ENCODE peak calls at places on chromosomes 16 and 17, in nine cellular contexts. P is cardiac muscle cell; I is heart left ventricle; L is mammary epithelial cell; O is aorta; W is effector memory CD4-positive, alpha-beta T cell; Y is adrenal gland; V is adipocyte; D is CD8-positive, alpha-beta T cell. K is an unnamed sample.
A peak's percentile ranks its signal among the peaks of the same experiment; 100 is the strongest.

GRCh38 chr17:45248132-45248936 is 13.6 kb downstream of the SPATA32 start:
- DNase-seq in D (peak; percentile 76), P (no peak), I (no peak), Y (no peak), W (peak; percentile 80), O (no peak), V (no peak), L (peak; percentile 65), K (no peak)

GRCh38 chr17:57655564-57655963 is 89.5 kb downstream of the CCDC182 start:
- DNase-seq in W (no peak), O (no peak), P (no peak), Y (no peak), D (no peak), I (no peak), L (peak; percentile 6), V (no peak), K (no peak)

GRCh38 chr17:41683441-41684007 is 5.2 kb upstream of the EIF1 start:
- DNase-seq in P (no peak), I (no peak), Y (no peak), V (no peak), O (no peak), W (no peak), L (no peak), D (no peak), K (no peak)

GRCh38 chr17:1493291-1493980 is 950 bp upstream of the MYO1C start:
- DNase-seq in W (no peak), V (no peak), I (peak; percentile 72), Y (no peak), L (no peak), D (no peak), O (peak; percentile 72), P (no peak), K (no peak)

GRCh38 chr16:88535857-88536222 is 34.4 kb upstream of the ZC3H18 start:
- DNase-seq in V (no peak), W (no peak), D (no peak), Y (no peak), I (no peak), O (no peak), L (no peak), P (no peak), K (no peak)

GRCh38 chr16:81326971-81327370 is 12.2 kb downstream of the GAN start:
- DNase-seq in D (no peak), W (no peak), P (no peak), O (no peak), I (no peak), L (no peak), V (no peak), Y (no peak), K (no peak)

GRCh38 chr16:89958596-89958995 is 10.0 kb downstream of the DEF8 start:
- DNase-seq in I (no peak), P (no peak), W (no peak), D (no peak), L (no peak), Y (no peak), V (no peak), O (no peak), K (no peak)

GRCh38 chr17:20095366-20096080 is 86.4 kb downstream of the SPECC1 start:
- DNase-seq in D (no peak), Y (peak; percentile 56), L (peak; percentile 36), O (peak; percentile 83), V (peak; percentile 50), I (peak; percentile 79), W (no peak), P (peak; percentile 77), K (peak; percentile 11)

DNA sequence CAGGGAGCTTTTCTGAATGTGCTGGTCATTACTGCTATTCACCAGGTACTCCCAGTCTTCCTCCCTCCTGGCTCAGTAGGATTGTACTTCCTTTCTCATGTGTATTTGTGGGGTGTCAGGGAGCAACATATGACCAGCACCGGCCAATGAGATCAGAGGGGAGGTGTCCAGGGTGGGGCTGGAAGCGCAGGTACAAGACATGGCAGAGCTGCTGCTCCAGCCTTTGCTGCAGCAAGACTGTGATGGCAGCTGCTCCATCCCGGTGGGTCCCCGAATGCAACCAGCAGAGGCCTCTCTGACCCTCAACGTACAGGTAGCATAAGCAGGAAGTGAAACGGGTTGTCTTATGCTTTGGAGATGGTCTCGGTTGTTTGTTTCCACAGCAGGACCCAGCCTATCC is 53.8 kb upstream of the CACNG5 start:
- DNase-seq in I (no peak), O (no peak), D (no peak), V (no peak), P (no peak), Y (no peak), L (no peak), W (no peak), K (no peak)
- H3K4me1 ChIP-seq in I (no peaks in the 10 kb centered on the region), O (no peaks in the 10 kb centered on the region), D (no peaks in the 10 kb centered on the region), V (no peaks in the 10 kb centered on the region), P (no peaks in the 10 kb centered on the region), Y (no peaks in the 10 kb centered on the region), L (no peaks in the 10 kb centered on the region), W (no peaks in the 10 kb centered on the region), K (no peaks in the 10 kb centered on the region)

GRCh38 chr17:59626756-59627155 is 7.1 kb downstream of the CLTC start:
- DNase-seq in P (no peak), D (no peak), V (no peak), Y (no peak), I (no peak), L (no peak), O (no peak), W (no peak), K (no peak)

GRCh38 chr17:59631221-59631720 is 11.6 kb downstream of the CLTC start:
- DNase-seq in Y (no peak), I (no peak), V (peak; percentile 36), W (no peak), D (no peak), P (no peak), L (no peak), O (no peak), K (no peak)

GRCh38 chr17:59627770-59628171 is 8.1 kb downstream of the CLTC start:
- DNase-seq in Y (no peak), I (no peak), L (no peak), O (no peak), W (no peak), P (no peak), V (peak; percentile 31), D (no peak), K (no peak)

GRCh38 chr17:59623151-59623550 is 3.5 kb downstream of the CLTC start:
- DNase-seq in L (no peak), V (peak; percentile 59), P (no peak), O (no peak), Y (no peak), W (no peak), I (no peak), D (no peak), K (no peak)

DNA sequence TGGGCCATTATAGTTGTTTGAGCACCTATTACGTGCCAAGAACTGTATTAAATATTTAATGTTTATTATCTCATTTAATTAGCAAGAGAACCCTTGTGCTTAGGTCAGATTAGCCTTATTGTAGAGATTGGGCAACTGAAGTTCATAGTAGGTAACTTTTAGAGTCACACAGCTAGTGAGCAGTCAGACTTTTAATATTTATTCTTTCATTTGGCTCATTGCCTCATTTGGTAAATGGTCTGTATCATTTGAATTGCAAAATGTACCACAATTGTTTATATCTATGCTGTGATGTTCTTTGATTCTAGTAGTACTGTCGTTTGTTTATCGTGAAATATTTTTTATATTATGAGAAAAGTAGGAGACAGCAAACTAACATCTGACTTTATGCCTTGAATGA is 7.6 kb downstream of the CLTC start:
- DNase-seq in V (peak; percentile 49), W (no peak), Y (no peak), I (no peak), L (no peak), P (no peak), O (no peak), D (no peak), K (no peak)
- H3K4me3 ChIP-seq in V (no peak overlapping the region), W (no peak overlapping the region), Y (no peak overlapping the region), I (no peak overlapping the region), L (no peak overlapping the region), P (no peak overlapping the region), O (no peak overlapping the region), D (no peak overlapping the region), K (no peak overlapping the region)

GRCh38 chr17:79988163-79988971 is 47.3 kb downstream of the TBC1D16 start:
- DNase-seq in L (peak; percentile 53), Y (no peak), D (no peak), O (peak; percentile 65), P (no peak), I (no peak), V (peak; percentile 93), W (no peak), K (peak; percentile 86)

GRCh38 chr17:79987890-79988162 is 47.8 kb downstream of the TBC1D16 start:
- DNase-seq in Y (no peak), W (no peak), D (no peak), O (no peak), V (no peak), I (no peak), L (no peak), P (no peak), K (no peak)

GRCh38 chr17:79985951-79986391 is 49.7 kb downstream of the TBC1D16 start:
- DNase-seq in D (no peak), L (no peak), Y (no peak), P (no peak), W (no peak), V (no peak), I (no peak), O (peak; percentile 12), K (no peak)

GRCh38 chr17:79986441-79987186 is 49.1 kb downstream of the TBC1D16 start:
- DNase-seq in W (no peak), Y (peak; percentile 73), P (no peak), D (no peak), I (peak; percentile 39), O (peak; percentile 47), V (peak; percentile 29), L (no peak), K (peak; percentile 73)

DNA sequence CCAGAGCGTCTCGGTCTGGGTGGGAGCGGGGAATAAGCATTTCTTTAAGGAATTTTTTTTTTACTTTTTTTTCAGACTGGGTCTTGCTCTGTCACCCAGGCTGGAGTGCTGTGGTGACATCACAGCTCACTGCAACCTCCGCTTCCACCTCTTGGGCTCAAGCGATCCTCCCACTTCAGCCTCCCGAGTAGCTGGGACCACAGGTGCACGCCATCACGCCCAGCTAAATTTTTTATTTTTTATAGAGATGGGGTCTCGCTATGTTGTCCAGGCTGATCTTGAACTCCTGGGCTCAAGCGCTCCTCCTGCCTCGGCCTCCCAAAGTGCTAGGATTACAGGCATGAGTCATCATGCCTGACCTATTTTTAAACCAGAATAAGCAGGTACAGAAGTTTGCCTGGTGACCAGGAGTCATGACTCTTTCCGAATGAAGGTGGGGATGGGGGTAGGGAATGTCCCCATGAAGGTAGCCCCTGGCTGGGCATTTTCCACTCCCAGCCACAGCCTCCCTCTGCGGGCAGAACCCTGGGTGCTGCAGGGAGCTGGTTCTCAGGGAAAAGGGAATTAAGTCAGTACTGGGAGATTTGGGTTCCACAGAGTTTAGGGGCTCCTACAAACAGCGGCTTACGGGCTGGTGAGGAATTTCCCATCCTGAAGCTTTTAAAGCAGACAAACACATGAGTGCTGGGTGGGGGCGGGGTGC is 48.3 kb downstream of the TBC1D16 start:
- DNase-seq in V (peak; percentile 39), W (no peak), D (no peak), Y (no peak), I (no peak), P (no peak), L (peak; percentile 12), O (peak; percentile 14), K (no peak)
- H3K4me1 ChIP-seq in V (peaks cover 42% of the 10 kb centered on the region), W (peaks cover 11% of the 10 kb centered on the region), D (peaks cover 9% of the 10 kb centered on the region), Y (peaks cover 40% of the 10 kb centered on the region), I (peaks cover 24% of the 10 kb centered on the region), P (peaks cover 13% of the 10 kb centered on the region), L (peaks cover 13% of the 10 kb centered on the region), O (no peaks in the 10 kb centered on the region), K (peaks cover 46% of the 10 kb centered on the region)

GRCh38 chr16:23590181-23590580 is 5.9 kb downstream of the NDUFAB1 start:
- DNase-seq in P (no peak), V (no peak), Y (no peak), O (no peak), I (no peak), W (no peak), D (no peak), L (no peak), K (no peak)

GRCh38 chr16:23597003-23597756 is 1.1 kb upstream of the NDUFAB1 start:
- DNase-seq in P (peak; percentile 16), L (no peak), D (no peak), W (no peak), V (no peak), I (no peak), O (no peak), Y (peak; percentile 25), K (peak; percentile 14)

GRCh38 chr16:23595951-23596720 is at the start of gene NDUFAB1:
- DNase-seq in L (peak; percentile 85), V (peak; percentile 97), W (peak; percentile 80), Y (peak; percentile 93), O (peak; percentile 94), D (peak; percentile 86), P (peak; percentile 95), I (peak; percentile 90), K (peak; percentile 82)

GRCh38 chr16:23594186-23594585 is 1.9 kb downstream of the NDUFAB1 start:
- DNase-seq in D (no peak), L (no peak), O (no peak), P (peak; percentile 42), V (no peak), I (no peak), Y (no peak), W (no peak), K (no peak)

GRCh38 chr16:23595246-23595950 is 718 bp downstream of the NDUFAB1 start:
- DNase-seq in Y (no peak), I (no peak), V (peak; percentile 15), L (no peak), D (no peak), P (peak; percentile 23), O (no peak), W (no peak), K (peak; percentile 30)
- H3K4me3 ChIP-seq in Y (peak overlapping the region; percentile 81), I (peak overlapping the region; percentile 93), V (peak overlapping the region; percentile 100), L (peak overlapping the region; percentile 88), D (peak overlapping the region; percentile 82), P (peak overlapping the region; percentile 94), O (peak overlapping the region; percentile 95), W (peak overlapping the region; percentile 97), K (peak overlapping the region; percentile 80)